ENCODE peak calls at places on chromosomes 11 and 22, in nine cellular contexts. One of them, this sample, is unnamed.

GRCh38 chr11:86627776-86628455 is 44.5 kb downstream of the ME3 start:
- DNase-seq in fibroblast of pulmonary artery: no peak
- DNase-seq in M059J: no peak
- DNase-seq in activated naive CD4-positive, alpha-beta T cell treated with anti-CD3 and anti-CD28 coated beads, Interleukin-2, amount 50 U/mL, for 16 hours: no peak
- DNase-seq in GM04504: peak; percentile 36
- DNase-seq in natural killer cell: no peak
- DNase-seq in SK-MEL-5: no peak
- DNase-seq in upper lobe of right lung: no peak
- DNase-seq in AG09319: peak; percentile 59
- DNase-seq in this sample: no peak

GRCh38 chr11:11567862-11568650 is 53.7 kb downstream of the GALNT18 start:
- DNase-seq in natural killer cell: no peak
- DNase-seq in AG09319: no peak
- DNase-seq in SK-MEL-5: no peak
- DNase-seq in upper lobe of right lung: no peak
- DNase-seq in GM04504: no peak
- DNase-seq in activated naive CD4-positive, alpha-beta T cell treated with anti-CD3 and anti-CD28 coated beads, Interleukin-2, amount 50 U/mL, for 16 hours: no peak
- DNase-seq in M059J: peak; percentile 40
- DNase-seq in fibroblast of pulmonary artery: no peak
- DNase-seq in this sample: no peak

GRCh38 chr11:48013269-48013901 is 33.0 kb downstream of the PTPRJ start:
- DNase-seq in upper lobe of right lung: peak; percentile 74
- DNase-seq in SK-MEL-5: no peak
- DNase-seq in activated naive CD4-positive, alpha-beta T cell treated with anti-CD3 and anti-CD28 coated beads, Interleukin-2, amount 50 U/mL, for 16 hours: peak; percentile 35
- DNase-seq in M059J: peak; percentile 87
- DNase-seq in fibroblast of pulmonary artery: peak; percentile 47
- DNase-seq in AG09319: no peak
- DNase-seq in GM04504: no peak
- DNase-seq in natural killer cell: peak; percentile 54
- DNase-seq in this sample: peak; percentile 45

GRCh38 chr22:23216331-23217170 is 36.2 kb downstream of the BCR start:
- DNase-seq in GM04504: no peak
- DNase-seq in AG09319: no peak
- DNase-seq in fibroblast of pulmonary artery: no peak
- DNase-seq in upper lobe of right lung: no peak
- DNase-seq in natural killer cell: peak; percentile 38
- DNase-seq in activated naive CD4-positive, alpha-beta T cell treated with anti-CD3 and anti-CD28 coated beads, Interleukin-2, amount 50 U/mL, for 16 hours: peak; percentile 54
- DNase-seq in M059J: peak; percentile 15
- DNase-seq in SK-MEL-5: no peak
- DNase-seq in this sample: no peak

GRCh38 chr11:12744831-12745502 is 70.7 kb downstream of the TEAD1 start:
- DNase-seq in upper lobe of right lung: no peak
- DNase-seq in GM04504: no peak
- DNase-seq in natural killer cell: no peak
- DNase-seq in fibroblast of pulmonary artery: no peak
- DNase-seq in AG09319: no peak
- DNase-seq in M059J: no peak
- DNase-seq in activated naive CD4-positive, alpha-beta T cell treated with anti-CD3 and anti-CD28 coated beads, Interleukin-2, amount 50 U/mL, for 16 hours: no peak
- DNase-seq in SK-MEL-5: no peak
- DNase-seq in this sample: no peak

GRCh38 chr11:123209591-123209990 is 14.5 kb upstream of the CLMP start:
- DNase-seq in natural killer cell: no peak
- DNase-seq in GM04504: no peak
- DNase-seq in AG09319: no peak
- DNase-seq in upper lobe of right lung: no peak
- DNase-seq in M059J: no peak
- DNase-seq in activated naive CD4-positive, alpha-beta T cell treated with anti-CD3 and anti-CD28 coated beads, Interleukin-2, amount 50 U/mL, for 16 hours: no peak
- DNase-seq in SK-MEL-5: no peak
- DNase-seq in fibroblast of pulmonary artery: no peak
- DNase-seq in this sample: no peak

GRCh38 chr11:62444271-62444833 is 25.5 kb downstream of the SCGB1A1 start:
- DNase-seq in M059J: peak; percentile 79
- DNase-seq in activated naive CD4-positive, alpha-beta T cell treated with anti-CD3 and anti-CD28 coated beads, Interleukin-2, amount 50 U/mL, for 16 hours: peak; percentile 48
- DNase-seq in fibroblast of pulmonary artery: peak; percentile 80
- DNase-seq in SK-MEL-5: no peak
- DNase-seq in AG09319: no peak
- DNase-seq in GM04504: no peak
- DNase-seq in upper lobe of right lung: peak; percentile 83
- DNase-seq in natural killer cell: no peak
- DNase-seq in this sample: no peak

GRCh38 chr11:65553301-65554001 is 4.7 kb downstream of the LTBP3 start:
- DNase-seq in GM04504: no peak
- DNase-seq in upper lobe of right lung: no peak
- DNase-seq in M059J: no peak
- DNase-seq in SK-MEL-5: no peak
- DNase-seq in AG09319: no peak
- DNase-seq in activated naive CD4-positive, alpha-beta T cell treated with anti-CD3 and anti-CD28 coated beads, Interleukin-2, amount 50 U/mL, for 16 hours: peak; percentile 67
- DNase-seq in natural killer cell: no peak
- DNase-seq in fibroblast of pulmonary artery: no peak
- DNase-seq in this sample: peak; percentile 80

GRCh38 chr11:26027887-26028286 is 304.0 kb upstream of the ANO3 start:
- DNase-seq in upper lobe of right lung: no peak
- DNase-seq in fibroblast of pulmonary artery: no peak
- DNase-seq in AG09319: no peak
- DNase-seq in M059J: no peak
- DNase-seq in SK-MEL-5: peak; percentile 10
- DNase-seq in GM04504: no peak
- DNase-seq in natural killer cell: no peak
- DNase-seq in activated naive CD4-positive, alpha-beta T cell treated with anti-CD3 and anti-CD28 coated beads, Interleukin-2, amount 50 U/mL, for 16 hours: no peak
- DNase-seq in this sample: no peak

GRCh38 chr11:1146311-1146864 is 11.4 kb upstream of the MUC5AC start:
- DNase-seq in AG09319: no peak
- DNase-seq in activated naive CD4-positive, alpha-beta T cell treated with anti-CD3 and anti-CD28 coated beads, Interleukin-2, amount 50 U/mL, for 16 hours: no peak
- DNase-seq in natural killer cell: no peak
- DNase-seq in upper lobe of right lung: peak; percentile 57
- DNase-seq in M059J: no peak
- DNase-seq in GM04504: no peak
- DNase-seq in fibroblast of pulmonary artery: no peak
- DNase-seq in SK-MEL-5: no peak
- DNase-seq in this sample: no peak

GRCh38 chr11:1766719-1767398 is 3.1 kb upstream of the CTSD start:
- DNase-seq in activated naive CD4-positive, alpha-beta T cell treated with anti-CD3 and anti-CD28 coated beads, Interleukin-2, amount 50 U/mL, for 16 hours: no peak
- DNase-seq in natural killer cell: no peak
- DNase-seq in GM04504: no peak
- DNase-seq in upper lobe of right lung: peak; percentile 53
- DNase-seq in SK-MEL-5: no peak
- DNase-seq in fibroblast of pulmonary artery: no peak
- DNase-seq in AG09319: no peak
- DNase-seq in M059J: no peak
- DNase-seq in this sample: no peak

GRCh38 chr11:112516261-112516660 is 255.6 kb upstream of the PLET1 start:
- DNase-seq in SK-MEL-5: no peak
- DNase-seq in activated naive CD4-positive, alpha-beta T cell treated with anti-CD3 and anti-CD28 coated beads, Interleukin-2, amount 50 U/mL, for 16 hours: no peak
- DNase-seq in M059J: no peak
- DNase-seq in upper lobe of right lung: no peak
- DNase-seq in GM04504: no peak
- DNase-seq in AG09319: no peak
- DNase-seq in natural killer cell: no peak
- DNase-seq in fibroblast of pulmonary artery: no peak
- DNase-seq in this sample: no peak

GRCh38 chr11:15707971-15708370 is 593.2 kb downstream of the INSC start:
- DNase-seq in GM04504: no peak
- DNase-seq in upper lobe of right lung: no peak
- DNase-seq in AG09319: peak; percentile 28
- DNase-seq in natural killer cell: no peak
- DNase-seq in activated naive CD4-positive, alpha-beta T cell treated with anti-CD3 and anti-CD28 coated beads, Interleukin-2, amount 50 U/mL, for 16 hours: no peak
- DNase-seq in M059J: peak; percentile 44
- DNase-seq in SK-MEL-5: peak; percentile 83
- DNase-seq in fibroblast of pulmonary artery: peak; percentile 54
- DNase-seq in this sample: no peak